ENCODE peak calls at places on chromosomes 2 and 18, in nine cellular contexts. X is stimulated activated CD4-positive, alpha-beta T cell treated with anti-CD3 and anti-CD28 coated beads, Interleukin-2, amount 100 ng/mL, for 48 hours; E is substantia nigra; P is T-helper 1 cell; L is GM13977; K is adipocyte; I is GM23248; U is A549; B is SW 1271. Q is an unnamed sample.

GRCh38 chr2:134231965-134232340 is 21.9 kb upstream of the MGAT5 start:
- DNase-seq in P (peak; percentile 6), U (no peak), L (no peak), X (no peak), I (peak; percentile 69), K (peak; percentile 42), B (no peak), E (no peak), Q (no peak)

GRCh38 chr2:152730591-152731333 is 12.3 kb downstream of the ARL6IP6 start:
- DNase-seq in E (no peak), I (peak; percentile 19), B (no peak), P (peak; percentile 56), U (no peak), X (no peak), K (peak; percentile 24), L (no peak), Q (no peak)

GRCh38 chr2:217249086-217249485 is 389.2 kb upstream of the TNP1 start:
- DNase-seq in X (no peak), P (no peak), E (no peak), U (no peak), K (no peak), B (no peak), I (no peak), L (no peak), Q (no peak)

GRCh38 chr18:44651453-44651852 is 29.2 kb upstream of the SETBP1 start:
- DNase-seq in I (peak; percentile 78), X (no peak), K (peak; percentile 87), E (no peak), P (no peak), U (peak; percentile 49), B (no peak), L (no peak), Q (no peak)

GRCh38 chr2:160581448-160581847 is 87.8 kb upstream of the RBMS1 start:
- DNase-seq in I (no peak), B (no peak), L (no peak), X (no peak), K (no peak), U (peak; percentile 33), E (no peak), P (no peak), Q (no peak)

GRCh38 chr2:10266133-10266620 is 36.5 kb upstream of the HPCAL1 start:
- DNase-seq in E (no peak), B (no peak), I (peak; percentile 75), X (no peak), K (peak; percentile 36), U (no peak), P (no peak), L (no peak), Q (no peak)

GRCh38 chr2:144834363-144834762 is 314.4 kb upstream of the ZEB2 start:
- DNase-seq in B (no peak), P (no peak), K (no peak), X (no peak), E (no peak), I (peak; percentile 23), U (no peak), L (no peak), Q (no peak)

GRCh38 chr2:88738271-88738670 is 46.8 kb downstream of the RPIA start:
- DNase-seq in K (peak; percentile 25), U (no peak), P (no peak), E (no peak), I (peak; percentile 39), L (no peak), X (no peak), B (no peak), Q (no peak)

GRCh38 chr18:25310045-25310444 is 41.9 kb downstream of the ZNF521 start:
- DNase-seq in L (no peak), B (no peak), U (no peak), I (peak; percentile 69), K (no peak), P (no peak), E (no peak), X (no peak), Q (no peak)

GRCh38 chr2:178195390-178196166 is 1.3 kb downstream of the OSBPL6 start:
- DNase-seq in E (no peak), B (no peak), L (peak; percentile 15), X (no peak), U (no peak), K (no peak), P (no peak), I (no peak), Q (no peak)

GRCh38 chr2:122955761-122956160 is 1069.3 kb upstream of the CNTNAP5 start:
- DNase-seq in U (no peak), B (no peak), I (no peak), L (no peak), P (no peak), K (no peak), X (no peak), E (no peak), Q (no peak)

GRCh38 chr2:24702800-24703199 is 90.4 kb downstream of the PTRHD1 start:
- DNase-seq in E (no peak), U (peak; percentile 57), X (no peak), I (peak; percentile 93), P (peak; percentile 13), B (no peak), K (peak; percentile 69), L (no peak), Q (no peak)

GRCh38 chr2:201680743-201681142 is 17.7 kb downstream of the MPP4 start:
- DNase-seq in X (no peak), U (peak; percentile 48), K (no peak), I (peak; percentile 7), L (peak; percentile 31), E (no peak), B (no peak), P (no peak), Q (peak; percentile 9)

GRCh38 chr18:27202771-27203170 is 17.7 kb upstream of the CHST9 start:
- DNase-seq in U (no peak), K (no peak), B (no peak), E (no peak), I (no peak), P (no peak), X (no peak), L (no peak), Q (no peak)

GRCh38 chr2:72236445-72237067 is 88.9 kb upstream of the CYP26B1 start:
- DNase-seq in P (no peak), B (peak; percentile 8), I (peak; percentile 92), K (peak; percentile 84), X (no peak), U (peak; percentile 56), L (no peak), E (no peak), Q (no peak)

GRCh38 chr2:184596819-184597411 is 1.4 kb upstream of the ZNF804A start:
- DNase-seq in U (no peak), E (no peak), B (no peak), I (peak; percentile 69), P (no peak), X (no peak), K (peak; percentile 81), L (peak; percentile 23), Q (no peak)

GRCh38 chr18:79631761-79632446 is 47.7 kb upstream of the CTDP1 start:
- DNase-seq in K (no peak), I (no peak), P (no peak), L (no peak), X (no peak), E (no peak), U (no peak), B (no peak), Q (no peak)

GRCh38 chr2:176169181-176169580 is 12.1 kb downstream of the HOXD3 start:
- DNase-seq in B (no peak), K (no peak), U (no peak), P (no peak), E (no peak), L (no peak), X (no peak), I (no peak), Q (no peak)

GRCh38 chr2:18413794-18414396 is 146.6 kb downstream of the RDH14 start:
- DNase-seq in K (peak; percentile 83), L (no peak), B (peak; percentile 44), I (peak; percentile 97), X (no peak), U (peak; percentile 69), P (no peak), E (no peak), Q (no peak)

GRCh38 chr18:41681138-41681881 is 273.7 kb upstream of the PIK3C3 start:
- DNase-seq in X (no peak), U (no peak), E (no peak), P (no peak), B (no peak), I (no peak), L (no peak), K (peak; percentile 26), Q (no peak)

GRCh38 chr2:207492461-207492860 is 37.3 kb upstream of the CREB1 start:
- DNase-seq in U (no peak), P (no peak), K (no peak), E (no peak), B (no peak), I (no peak), X (no peak), L (no peak), Q (no peak)